ENCODE peak calls at places on chromosomes 13 and 19, in five cellular contexts. One of them, this sample, is unnamed.

GRCh38 chr19:17614476-17614875 is 59.0 kb downstream of the COLGALT1 start:
- DNase-seq in SK-N-SH: no peak
- DNase-seq in HEK293T: no peak
- DNase-seq in HepG2: no peak
- DNase-seq in K562: no peak
- DNase-seq in this sample: no peak

GRCh38 chr13:44573790-44574465 is 2.2 kb downstream of the TSC22D1 start:
- DNase-seq in SK-N-SH: peak; percentile 27
- DNase-seq in HEK293T: peak; percentile 48
- DNase-seq in HepG2: peak; percentile 11
- DNase-seq in K562: peak; percentile 44
- DNase-seq in this sample: no peak

GRCh38 chr13:70668983-70669382 is 560.7 kb upstream of the KLHL1 start:
- DNase-seq in SK-N-SH: no peak
- DNase-seq in HEK293T: no peak
- DNase-seq in HepG2: peak; percentile 12
- DNase-seq in K562: no peak
- DNase-seq in this sample: no peak

GRCh38 chr19:16330368-16330801 is 5.8 kb downstream of the KLF2 start:
- DNase-seq in SK-N-SH: no peak
- DNase-seq in HEK293T: no peak
- DNase-seq in HepG2: peak; percentile 27
- DNase-seq in K562: peak; percentile 79
- DNase-seq in this sample: no peak

GRCh38 chr13:32314968-32315254 is 252 bp downstream of the ZAR1L start:
- DNase-seq in SK-N-SH: peak; percentile 60
- DNase-seq in HEK293T: peak; percentile 56
- DNase-seq in HepG2: peak; percentile 40
- DNase-seq in K562: peak; percentile 46
- DNase-seq in this sample: no peak

GRCh38 chr19:16445238-16446107 is 26.3 kb downstream of the EPS15L1 start:
- DNase-seq in SK-N-SH: no peak
- DNase-seq in HEK293T: no peak
- DNase-seq in HepG2: peak; percentile 32
- DNase-seq in K562: no peak
- DNase-seq in this sample: peak; percentile 90

GRCh38 chr19:48616041-48616436 is 1.2 kb upstream of the FAM83E start:
- DNase-seq in SK-N-SH: no peak
- DNase-seq in HEK293T: no peak
- DNase-seq in HepG2: no peak
- DNase-seq in K562: no peak
- DNase-seq in this sample: no peak

GRCh38 chr13:44734204-44734707 is 158.1 kb upstream of the TSC22D1 start:
- DNase-seq in SK-N-SH: peak; percentile 77
- DNase-seq in HEK293T: no peak
- DNase-seq in HepG2: no peak
- DNase-seq in K562: no peak
- DNase-seq in this sample: no peak

GRCh38 chr13:43094901-43095300 is 71.5 kb downstream of the DNAJC15 start:
- DNase-seq in SK-N-SH: no peak
- DNase-seq in HEK293T: no peak
- DNase-seq in HepG2: no peak
- DNase-seq in K562: no peak
- DNase-seq in this sample: peak; percentile 47

GRCh38 chr19:58361900-58362271 is 665 bp downstream of the ZNF497 start:
- DNase-seq in SK-N-SH: peak; percentile 83
- DNase-seq in HEK293T: peak; percentile 46
- DNase-seq in HepG2: peak; percentile 49
- DNase-seq in K562: peak; percentile 68
- DNase-seq in this sample: no peak

GRCh38 chr13:82749551-82749950 is 1132.7 kb downstream of the SLITRK1 start:
- DNase-seq in SK-N-SH: no peak
- DNase-seq in HEK293T: no peak
- DNase-seq in HepG2: no peak
- DNase-seq in K562: no peak
- DNase-seq in this sample: no peak

GRCh38 chr13:25945596-25945995 is 106.2 kb downstream of the SHISA2 start:
- DNase-seq in SK-N-SH: peak; percentile 51
- DNase-seq in HEK293T: no peak
- DNase-seq in HepG2: no peak
- DNase-seq in K562: no peak
- DNase-seq in this sample: no peak

GRCh38 chr13:79386125-79386822 is 19.8 kb downstream of the RBM26 start:
- DNase-seq in SK-N-SH: no peak
- DNase-seq in HEK293T: no peak
- DNase-seq in HepG2: no peak
- DNase-seq in K562: no peak
- DNase-seq in this sample: no peak

GRCh38 chr19:40908981-40909380 is 26.9 kb upstream of the CYP2A7 start:
- DNase-seq in SK-N-SH: no peak
- DNase-seq in HEK293T: no peak
- DNase-seq in HepG2: no peak
- DNase-seq in K562: no peak
- DNase-seq in this sample: no peak

GRCh38 chr13:43389573-43389972 is 366.2 kb downstream of the DNAJC15 start:
- DNase-seq in SK-N-SH: no peak
- DNase-seq in HEK293T: no peak
- DNase-seq in HepG2: no peak
- DNase-seq in K562: no peak
- DNase-seq in this sample: no peak

GRCh38 chr13:110421696-110422395 is 114.8 kb downstream of the COL4A2 start:
- DNase-seq in SK-N-SH: no peak
- DNase-seq in HEK293T: no peak
- DNase-seq in HepG2: no peak
- DNase-seq in K562: peak; percentile 7
- DNase-seq in this sample: no peak

GRCh38 chr13:76148926-76149325 is 512.8 kb downstream of the LMO7 start:
- DNase-seq in SK-N-SH: no peak
- DNase-seq in HEK293T: no peak
- DNase-seq in HepG2: no peak
- DNase-seq in K562: no peak
- DNase-seq in this sample: no peak

GRCh38 chr19:36151144-36152051 is 849 bp downstream of the COX7A1 start:
- DNase-seq in SK-N-SH: no peak
- DNase-seq in HEK293T: no peak
- DNase-seq in HepG2: no peak
- DNase-seq in K562: no peak
- DNase-seq in this sample: no peak

GRCh38 chr13:44930907-44931676 is 58.2 kb downstream of the NUFIP1 start:
- DNase-seq in SK-N-SH: no peak
- DNase-seq in HEK293T: no peak
- DNase-seq in HepG2: no peak
- DNase-seq in K562: no peak
- DNase-seq in this sample: no peak

GRCh38 chr19:18743281-18743825 is 47.8 kb downstream of the COMP start:
- DNase-seq in SK-N-SH: peak; percentile 92
- DNase-seq in HEK293T: peak; percentile 37
- DNase-seq in HepG2: no peak
- DNase-seq in K562: peak; percentile 94
- DNase-seq in this sample: no peak

DNA sequence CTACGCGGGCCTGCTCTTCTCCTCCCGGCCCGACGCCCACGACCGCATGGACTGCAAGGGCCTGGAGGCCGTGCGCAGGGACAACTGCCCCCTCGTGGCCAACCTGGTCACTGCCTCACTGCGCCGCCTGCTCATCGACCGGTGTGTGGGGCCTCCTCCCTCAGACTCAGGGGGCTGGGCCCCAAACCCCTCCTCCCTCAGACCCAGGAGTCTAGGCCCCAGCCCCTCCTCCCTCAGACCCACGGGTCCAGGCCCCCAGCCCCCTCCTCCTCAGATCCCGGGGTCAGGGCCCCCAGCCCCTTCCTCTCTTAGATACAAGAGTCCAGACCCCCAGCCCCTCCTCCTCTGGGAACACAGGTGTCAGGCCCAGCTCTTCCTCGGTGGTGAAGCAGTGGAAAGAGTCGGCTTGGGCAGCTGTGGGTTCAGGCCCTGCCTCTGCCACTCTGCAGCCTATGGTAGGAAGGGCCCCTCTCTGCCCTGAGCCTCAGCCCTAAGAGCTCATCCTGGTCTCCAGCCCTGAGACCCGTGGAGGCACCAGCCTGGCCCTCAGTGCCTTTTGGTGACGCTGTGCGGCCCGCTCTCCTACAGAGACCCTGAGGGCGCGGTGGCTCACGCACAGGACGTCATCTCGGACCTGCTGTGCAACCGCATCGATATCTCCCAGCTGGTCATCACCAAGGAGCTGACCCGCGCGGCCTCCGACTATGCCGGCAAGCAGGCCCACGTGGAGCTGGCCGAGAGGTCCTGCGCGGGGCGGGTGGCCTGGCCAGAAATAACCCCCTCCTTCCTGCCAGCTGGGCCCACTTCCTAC is 3.7 kb upstream of the SPIB start:
- DNase-seq in SK-N-SH: peak; percentile 92
- DNase-seq in HEK293T: peak; percentile 89
- DNase-seq in HepG2: peak; percentile 33
- DNase-seq in K562: peak; percentile 92
- DNase-seq in this sample: no peak
- TF ChIP-seq FOXM1 in SK-N-SH: no peak
- TF ChIP-seq FOXM1 in HEK293T: no peak
- TF ChIP-seq FOXM1 in HepG2: no peak
- TF ChIP-seq FOXM1 in K562: no peak
- TF ChIP-seq FOXM1 in this sample: no peak

GRCh38 chr19:41935781-41936415 is 7.6 kb upstream of the ERFL start:
- DNase-seq in SK-N-SH: no peak
- DNase-seq in HEK293T: no peak
- DNase-seq in HepG2: no peak
- DNase-seq in K562: no peak
- DNase-seq in this sample: no peak

GRCh38 chr19:41934849-41935374 is 6.7 kb upstream of the ERFL start:
- DNase-seq in SK-N-SH: peak; percentile 93
- DNase-seq in HEK293T: peak; percentile 79
- DNase-seq in HepG2: peak; percentile 58
- DNase-seq in K562: peak; percentile 87
- DNase-seq in this sample: no peak

GRCh38 chr19:41936961-41937360 is 8.7 kb upstream of the ERFL start:
- DNase-seq in SK-N-SH: no peak
- DNase-seq in HEK293T: no peak
- DNase-seq in HepG2: no peak
- DNase-seq in K562: no peak
- DNase-seq in this sample: no peak

GRCh38 chr19:41937525-41937924 is 9.3 kb upstream of the ERFL start:
- DNase-seq in SK-N-SH: no peak
- DNase-seq in HEK293T: no peak
- DNase-seq in HepG2: no peak
- DNase-seq in K562: no peak
- DNase-seq in this sample: no peak

GRCh38 chr19:41936416-41936850 is 8.2 kb upstream of the ERFL start:
- DNase-seq in SK-N-SH: no peak
- DNase-seq in HEK293T: no peak
- DNase-seq in HepG2: no peak
- DNase-seq in K562: no peak
- DNase-seq in this sample: no peak
- TF ChIP-seq FOXM1 in SK-N-SH: no peak
- TF ChIP-seq FOXM1 in HEK293T: no peak
- TF ChIP-seq FOXM1 in HepG2: no peak
- TF ChIP-seq FOXM1 in K562: no peak
- TF ChIP-seq FOXM1 in this sample: no peak

GRCh38 chr13:65378484-65378883 is 1851.7 kb downstream of the PCDH9 start:
- DNase-seq in SK-N-SH: no peak
- DNase-seq in HEK293T: no peak
- DNase-seq in HepG2: no peak
- DNase-seq in K562: no peak
- DNase-seq in this sample: no peak

DNA sequence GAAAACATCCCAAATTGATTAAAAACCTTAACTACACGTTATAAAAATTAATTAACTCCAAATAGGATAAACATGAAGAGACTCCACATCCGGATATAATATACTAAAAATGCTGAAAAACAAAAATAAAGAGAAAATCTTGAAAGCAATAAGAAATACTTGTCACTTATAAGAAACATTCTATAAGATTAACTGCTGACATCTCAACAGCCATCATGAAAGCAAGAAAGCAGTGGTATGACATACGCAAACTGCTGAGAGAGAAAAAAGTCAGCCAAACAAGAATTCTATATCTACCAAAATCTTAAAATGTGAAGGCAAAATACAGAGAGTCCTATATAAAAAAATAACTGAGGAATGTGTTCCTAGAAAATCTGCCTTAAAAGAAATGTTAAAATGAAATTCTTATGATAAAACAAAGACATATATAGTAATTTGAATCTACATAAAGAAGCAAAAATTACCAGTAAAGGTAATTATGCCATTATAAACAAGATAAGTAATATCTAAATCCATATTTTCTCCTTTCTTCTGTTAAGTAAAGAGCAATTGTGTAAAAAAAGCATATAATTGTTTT is 1851.1 kb downstream of the PCDH9 start:
- DNase-seq in SK-N-SH: no peak
- DNase-seq in HEK293T: peak; percentile 49
- DNase-seq in HepG2: no peak
- DNase-seq in K562: no peak
- DNase-seq in this sample: no peak
- TF ChIP-seq FOXM1 in SK-N-SH: no peak
- TF ChIP-seq FOXM1 in HEK293T: no peak
- TF ChIP-seq FOXM1 in HepG2: no peak
- TF ChIP-seq FOXM1 in K562: no peak
- TF ChIP-seq FOXM1 in this sample: no peak

GRCh38 chr19:3504723-3505122 is 1.4 kb upstream of the FZR1 start:
- DNase-seq in SK-N-SH: no peak
- DNase-seq in HEK293T: no peak
- DNase-seq in HepG2: no peak
- DNase-seq in K562: no peak
- DNase-seq in this sample: no peak
- TF ChIP-seq FOXM1 in SK-N-SH: no peak
- TF ChIP-seq FOXM1 in HEK293T: no peak
- TF ChIP-seq FOXM1 in HepG2: no peak
- TF ChIP-seq FOXM1 in K562: no peak
- TF ChIP-seq FOXM1 in this sample: no peak

DNA sequence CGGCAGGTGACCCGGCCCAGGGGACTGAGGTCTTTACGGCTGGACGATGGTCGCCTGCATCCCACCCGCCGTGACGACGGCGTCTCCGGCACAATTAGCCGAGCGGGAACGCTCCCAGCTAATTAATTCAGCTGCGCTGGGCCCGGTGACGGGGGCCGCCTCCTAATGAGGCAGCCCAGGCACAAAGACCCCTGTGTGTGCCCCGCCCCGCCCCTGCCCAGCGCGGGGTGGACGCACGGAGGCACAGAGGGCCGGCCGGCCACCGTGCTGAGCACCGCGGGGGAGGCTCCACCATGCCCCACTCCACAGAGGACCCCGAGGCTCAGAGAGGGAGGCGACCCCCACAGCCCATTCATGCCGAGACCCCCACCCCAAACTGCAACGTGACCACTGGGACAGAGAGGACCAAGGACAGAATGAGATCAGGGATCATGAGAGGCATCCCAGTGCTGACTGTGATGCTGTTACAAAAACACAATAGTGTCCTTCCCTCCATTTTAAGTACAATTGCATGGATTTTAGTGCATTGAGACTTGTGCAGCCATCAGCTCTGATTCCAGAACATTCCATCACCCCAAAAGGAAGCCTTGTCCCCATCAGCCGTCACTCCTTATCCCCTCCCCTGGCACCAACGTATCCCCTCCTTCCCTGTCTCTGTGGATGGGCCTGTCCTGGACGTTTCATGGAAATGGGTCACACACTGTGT is 17.0 kb downstream of the EFNA2 start:
- DNase-seq in SK-N-SH: no peak
- DNase-seq in HEK293T: no peak
- DNase-seq in HepG2: no peak
- DNase-seq in K562: no peak
- DNase-seq in this sample: no peak
- TF ChIP-seq FOXM1 in SK-N-SH: no peak
- TF ChIP-seq FOXM1 in HEK293T: no peak
- TF ChIP-seq FOXM1 in HepG2: no peak
- TF ChIP-seq FOXM1 in K562: no peak
- TF ChIP-seq FOXM1 in this sample: no peak

GRCh38 chr19:32911467-32911866 is 41.9 kb upstream of the SLC7A9 start:
- DNase-seq in SK-N-SH: no peak
- DNase-seq in HEK293T: no peak
- DNase-seq in HepG2: no peak
- DNase-seq in K562: no peak
- DNase-seq in this sample: no peak
- TF ChIP-seq FOXM1 in SK-N-SH: no peak
- TF ChIP-seq FOXM1 in HEK293T: no peak
- TF ChIP-seq FOXM1 in HepG2: no peak
- TF ChIP-seq FOXM1 in K562: no peak
- TF ChIP-seq FOXM1 in this sample: no peak